ENCODE peak calls at places on chromosomes 1 and 21, in nine cellular contexts. One of them, this sample, is unnamed.

GRCh38 chr1:44408181-44409018 is 3.3 kb downstream of the RNF220 start:
- DNase-seq in stimulated activated effector memory CD8-positive, alpha-beta T cell treated with anti-CD3 and anti-CD28 coated beads, Interleukin-12 subunit alpha, Interleukin-12 subunit beta, amount 100 ng/mL, for 72 hours: peak; percentile 60
- DNase-seq in Caki2: no peak
- DNase-seq in Right ventricle myocardium inferior: no peak
- DNase-seq in T follicular helper cell: no peak
- DNase-seq in nucleus accumbens: no peak
- DNase-seq in GM20000: peak; percentile 39
- DNase-seq in KG1: peak; percentile 71
- DNase-seq in KBM-7: no peak
- DNase-seq in this sample: no peak

GRCh38 chr21:38609580-38609979 is 111.3 kb upstream of the ERG start:
- DNase-seq in stimulated activated effector memory CD8-positive, alpha-beta T cell treated with anti-CD3 and anti-CD28 coated beads, Interleukin-12 subunit alpha, Interleukin-12 subunit beta, amount 100 ng/mL, for 72 hours: no peak
- DNase-seq in Caki2: no peak
- DNase-seq in Right ventricle myocardium inferior: no peak
- DNase-seq in T follicular helper cell: no peak
- DNase-seq in nucleus accumbens: no peak
- DNase-seq in GM20000: no peak
- DNase-seq in KG1: no peak
- DNase-seq in KBM-7: no peak
- DNase-seq in this sample: no peak

GRCh38 chr21:46191686-46192575 is 7.7 kb upstream of the SPATC1L start:
- DNase-seq in stimulated activated effector memory CD8-positive, alpha-beta T cell treated with anti-CD3 and anti-CD28 coated beads, Interleukin-12 subunit alpha, Interleukin-12 subunit beta, amount 100 ng/mL, for 72 hours: no peak
- DNase-seq in Caki2: no peak
- DNase-seq in Right ventricle myocardium inferior: no peak
- DNase-seq in T follicular helper cell: no peak
- DNase-seq in nucleus accumbens: no peak
- DNase-seq in GM20000: no peak
- DNase-seq in KG1: no peak
- DNase-seq in KBM-7: no peak
- DNase-seq in this sample: no peak

GRCh38 chr1:2046225-2046917 is 3.8 kb upstream of the PRKCZ start:
- DNase-seq in stimulated activated effector memory CD8-positive, alpha-beta T cell treated with anti-CD3 and anti-CD28 coated beads, Interleukin-12 subunit alpha, Interleukin-12 subunit beta, amount 100 ng/mL, for 72 hours: peak; percentile 76
- DNase-seq in Caki2: peak; percentile 39
- DNase-seq in Right ventricle myocardium inferior: peak; percentile 62
- DNase-seq in T follicular helper cell: no peak
- DNase-seq in nucleus accumbens: no peak
- DNase-seq in GM20000: peak; percentile 82
- DNase-seq in KG1: no peak
- DNase-seq in KBM-7: peak; percentile 59
- DNase-seq in this sample: peak; percentile 73

GRCh38 chr1:161989108-161989507 is 34.6 kb downstream of the OLFML2B start:
- DNase-seq in stimulated activated effector memory CD8-positive, alpha-beta T cell treated with anti-CD3 and anti-CD28 coated beads, Interleukin-12 subunit alpha, Interleukin-12 subunit beta, amount 100 ng/mL, for 72 hours: no peak
- DNase-seq in Caki2: peak; percentile 42
- DNase-seq in Right ventricle myocardium inferior: no peak
- DNase-seq in T follicular helper cell: no peak
- DNase-seq in nucleus accumbens: no peak
- DNase-seq in GM20000: no peak
- DNase-seq in KG1: no peak
- DNase-seq in KBM-7: no peak
- DNase-seq in this sample: no peak

GRCh38 chr1:153532161-153532560 is 3.6 kb downstream of the S100A6 start:
- DNase-seq in stimulated activated effector memory CD8-positive, alpha-beta T cell treated with anti-CD3 and anti-CD28 coated beads, Interleukin-12 subunit alpha, Interleukin-12 subunit beta, amount 100 ng/mL, for 72 hours: peak; percentile 62
- DNase-seq in Caki2: no peak
- DNase-seq in Right ventricle myocardium inferior: no peak
- DNase-seq in T follicular helper cell: no peak
- DNase-seq in nucleus accumbens: no peak
- DNase-seq in GM20000: no peak
- DNase-seq in KG1: no peak
- DNase-seq in KBM-7: no peak
- DNase-seq in this sample: no peak

GRCh38 chr1:109762039-109762585 is 1.6 kb downstream of the EPS8L3 start:
- DNase-seq in stimulated activated effector memory CD8-positive, alpha-beta T cell treated with anti-CD3 and anti-CD28 coated beads, Interleukin-12 subunit alpha, Interleukin-12 subunit beta, amount 100 ng/mL, for 72 hours: no peak
- DNase-seq in Caki2: no peak
- DNase-seq in Right ventricle myocardium inferior: no peak
- DNase-seq in T follicular helper cell: no peak
- DNase-seq in nucleus accumbens: no peak
- DNase-seq in GM20000: no peak
- DNase-seq in KG1: no peak
- DNase-seq in KBM-7: no peak
- DNase-seq in this sample: no peak

GRCh38 chr1:229296541-229296941 is 25.6 kb downstream of the RAB4A start:
- DNase-seq in stimulated activated effector memory CD8-positive, alpha-beta T cell treated with anti-CD3 and anti-CD28 coated beads, Interleukin-12 subunit alpha, Interleukin-12 subunit beta, amount 100 ng/mL, for 72 hours: no peak
- DNase-seq in Caki2: no peak
- DNase-seq in Right ventricle myocardium inferior: no peak
- DNase-seq in T follicular helper cell: no peak
- DNase-seq in nucleus accumbens: no peak
- DNase-seq in GM20000: no peak
- DNase-seq in KG1: no peak
- DNase-seq in KBM-7: peak; percentile 36
- DNase-seq in this sample: no peak

GRCh38 chr1:1202831-1203560 is 3.4 kb downstream of the TNFRSF18 start:
- DNase-seq in stimulated activated effector memory CD8-positive, alpha-beta T cell treated with anti-CD3 and anti-CD28 coated beads, Interleukin-12 subunit alpha, Interleukin-12 subunit beta, amount 100 ng/mL, for 72 hours: no peak
- DNase-seq in Caki2: no peak
- DNase-seq in Right ventricle myocardium inferior: peak; percentile 63
- DNase-seq in T follicular helper cell: no peak
- DNase-seq in nucleus accumbens: no peak
- DNase-seq in GM20000: no peak
- DNase-seq in KG1: no peak
- DNase-seq in KBM-7: no peak
- DNase-seq in this sample: no peak

GRCh38 chr1:89602871-89603404 is 30.0 kb upstream of the LRRC8C start:
- DNase-seq in stimulated activated effector memory CD8-positive, alpha-beta T cell treated with anti-CD3 and anti-CD28 coated beads, Interleukin-12 subunit alpha, Interleukin-12 subunit beta, amount 100 ng/mL, for 72 hours: no peak
- DNase-seq in Caki2: no peak
- DNase-seq in Right ventricle myocardium inferior: no peak
- DNase-seq in T follicular helper cell: no peak
- DNase-seq in nucleus accumbens: no peak
- DNase-seq in GM20000: no peak
- DNase-seq in KG1: no peak
- DNase-seq in KBM-7: no peak
- DNase-seq in this sample: no peak

GRCh38 chr21:31397515-31397926 is 53.5 kb upstream of the TIAM1 start:
- DNase-seq in stimulated activated effector memory CD8-positive, alpha-beta T cell treated with anti-CD3 and anti-CD28 coated beads, Interleukin-12 subunit alpha, Interleukin-12 subunit beta, amount 100 ng/mL, for 72 hours: no peak
- DNase-seq in Caki2: no peak
- DNase-seq in Right ventricle myocardium inferior: no peak
- DNase-seq in T follicular helper cell: no peak
- DNase-seq in nucleus accumbens: no peak
- DNase-seq in GM20000: no peak
- DNase-seq in KG1: no peak
- DNase-seq in KBM-7: no peak
- DNase-seq in this sample: peak; percentile 20

GRCh38 chr21:35127851-35128250 is 78.7 kb upstream of the RUNX1 start:
- DNase-seq in stimulated activated effector memory CD8-positive, alpha-beta T cell treated with anti-CD3 and anti-CD28 coated beads, Interleukin-12 subunit alpha, Interleukin-12 subunit beta, amount 100 ng/mL, for 72 hours: no peak
- DNase-seq in Caki2: no peak
- DNase-seq in Right ventricle myocardium inferior: no peak
- DNase-seq in T follicular helper cell: no peak
- DNase-seq in nucleus accumbens: no peak
- DNase-seq in GM20000: no peak
- DNase-seq in KG1: no peak
- DNase-seq in KBM-7: no peak
- DNase-seq in this sample: no peak

GRCh38 chr21:46322351-46323226 is 1.1 kb downstream of the C21orf58 start:
- DNase-seq in stimulated activated effector memory CD8-positive, alpha-beta T cell treated with anti-CD3 and anti-CD28 coated beads, Interleukin-12 subunit alpha, Interleukin-12 subunit beta, amount 100 ng/mL, for 72 hours: peak; percentile 52
- DNase-seq in Caki2: peak; percentile 9
- DNase-seq in Right ventricle myocardium inferior: peak; percentile 58
- DNase-seq in T follicular helper cell: no peak
- DNase-seq in nucleus accumbens: no peak
- DNase-seq in GM20000: peak; percentile 7
- DNase-seq in KG1: no peak
- DNase-seq in KBM-7: peak; percentile 45
- DNase-seq in this sample: peak; percentile 36

GRCh38 chr1:212700892-212701819 is 1.5 kb upstream of the BATF3 start:
- DNase-seq in stimulated activated effector memory CD8-positive, alpha-beta T cell treated with anti-CD3 and anti-CD28 coated beads, Interleukin-12 subunit alpha, Interleukin-12 subunit beta, amount 100 ng/mL, for 72 hours: peak; percentile 81
- DNase-seq in Caki2: no peak
- DNase-seq in Right ventricle myocardium inferior: peak; percentile 68
- DNase-seq in T follicular helper cell: no peak
- DNase-seq in nucleus accumbens: no peak
- DNase-seq in GM20000: peak; percentile 56
- DNase-seq in KG1: no peak
- DNase-seq in KBM-7: peak; percentile 55
- DNase-seq in this sample: no peak

GRCh38 chr1:203663294-203663693 is 36.7 kb downstream of the ATP2B4 start:
- DNase-seq in stimulated activated effector memory CD8-positive, alpha-beta T cell treated with anti-CD3 and anti-CD28 coated beads, Interleukin-12 subunit alpha, Interleukin-12 subunit beta, amount 100 ng/mL, for 72 hours: no peak
- DNase-seq in Caki2: peak; percentile 52
- DNase-seq in Right ventricle myocardium inferior: no peak
- DNase-seq in T follicular helper cell: no peak
- DNase-seq in nucleus accumbens: no peak
- DNase-seq in GM20000: no peak
- DNase-seq in KG1: no peak
- DNase-seq in KBM-7: no peak
- DNase-seq in this sample: peak; percentile 95

GRCh38 chr21:35026617-35027557 is 22.2 kb downstream of the RUNX1 start:
- DNase-seq in stimulated activated effector memory CD8-positive, alpha-beta T cell treated with anti-CD3 and anti-CD28 coated beads, Interleukin-12 subunit alpha, Interleukin-12 subunit beta, amount 100 ng/mL, for 72 hours: peak; percentile 87
- DNase-seq in Caki2: no peak
- DNase-seq in Right ventricle myocardium inferior: peak; percentile 95
- DNase-seq in T follicular helper cell: peak; percentile 79
- DNase-seq in nucleus accumbens: no peak
- DNase-seq in GM20000: peak; percentile 65
- DNase-seq in KG1: peak; percentile 91
- DNase-seq in KBM-7: peak; percentile 99
- DNase-seq in this sample: peak; percentile 73

GRCh38 chr1:32900956-32901822 is at the start of gene TMEM54:
- DNase-seq in stimulated activated effector memory CD8-positive, alpha-beta T cell treated with anti-CD3 and anti-CD28 coated beads, Interleukin-12 subunit alpha, Interleukin-12 subunit beta, amount 100 ng/mL, for 72 hours: no peak
- DNase-seq in Caki2: no peak
- DNase-seq in Right ventricle myocardium inferior: no peak
- DNase-seq in T follicular helper cell: no peak
- DNase-seq in nucleus accumbens: no peak
- DNase-seq in GM20000: peak; percentile 78
- DNase-seq in KG1: no peak
- DNase-seq in KBM-7: no peak
- DNase-seq in this sample: no peak

GRCh38 chr1:31771891-31772668 is 7.9 kb upstream of the ADGRB2 start:
- DNase-seq in stimulated activated effector memory CD8-positive, alpha-beta T cell treated with anti-CD3 and anti-CD28 coated beads, Interleukin-12 subunit alpha, Interleukin-12 subunit beta, amount 100 ng/mL, for 72 hours: no peak
- DNase-seq in Caki2: no peak
- DNase-seq in Right ventricle myocardium inferior: no peak
- DNase-seq in T follicular helper cell: no peak
- DNase-seq in nucleus accumbens: no peak
- DNase-seq in GM20000: no peak
- DNase-seq in KG1: no peak
- DNase-seq in KBM-7: no peak
- DNase-seq in this sample: no peak

GRCh38 chr1:59061876-59062275 is 235.0 kb upstream of the FGGY start:
- DNase-seq in stimulated activated effector memory CD8-positive, alpha-beta T cell treated with anti-CD3 and anti-CD28 coated beads, Interleukin-12 subunit alpha, Interleukin-12 subunit beta, amount 100 ng/mL, for 72 hours: no peak
- DNase-seq in Caki2: peak; percentile 12
- DNase-seq in Right ventricle myocardium inferior: peak; percentile 78
- DNase-seq in T follicular helper cell: no peak
- DNase-seq in nucleus accumbens: no peak
- DNase-seq in GM20000: no peak
- DNase-seq in KG1: no peak
- DNase-seq in KBM-7: no peak
- DNase-seq in this sample: no peak

GRCh38 chr1:77557053-77557452 is 125.4 kb downstream of the ZZZ3 start:
- DNase-seq in stimulated activated effector memory CD8-positive, alpha-beta T cell treated with anti-CD3 and anti-CD28 coated beads, Interleukin-12 subunit alpha, Interleukin-12 subunit beta, amount 100 ng/mL, for 72 hours: no peak
- DNase-seq in Caki2: no peak
- DNase-seq in Right ventricle myocardium inferior: no peak
- DNase-seq in T follicular helper cell: no peak
- DNase-seq in nucleus accumbens: no peak
- DNase-seq in GM20000: no peak
- DNase-seq in KG1: no peak
- DNase-seq in KBM-7: no peak
- DNase-seq in this sample: no peak

GRCh38 chr1:21951576-21951870 is 14.4 kb upstream of the HSPG2 start:
- DNase-seq in stimulated activated effector memory CD8-positive, alpha-beta T cell treated with anti-CD3 and anti-CD28 coated beads, Interleukin-12 subunit alpha, Interleukin-12 subunit beta, amount 100 ng/mL, for 72 hours: no peak
- DNase-seq in Caki2: no peak
- DNase-seq in Right ventricle myocardium inferior: no peak
- DNase-seq in T follicular helper cell: no peak
- DNase-seq in nucleus accumbens: no peak
- DNase-seq in GM20000: no peak
- DNase-seq in KG1: no peak
- DNase-seq in KBM-7: no peak
- DNase-seq in this sample: no peak

GRCh38 chr1:206582537-206583460 is 29.5 kb downstream of the EIF2D start:
- DNase-seq in stimulated activated effector memory CD8-positive, alpha-beta T cell treated with anti-CD3 and anti-CD28 coated beads, Interleukin-12 subunit alpha, Interleukin-12 subunit beta, amount 100 ng/mL, for 72 hours: peak; percentile 77
- DNase-seq in Caki2: no peak
- DNase-seq in Right ventricle myocardium inferior: no peak
- DNase-seq in T follicular helper cell: no peak
- DNase-seq in nucleus accumbens: no peak
- DNase-seq in GM20000: no peak
- DNase-seq in KG1: no peak
- DNase-seq in KBM-7: no peak
- DNase-seq in this sample: no peak

GRCh38 chr1:198934901-198935301 is 296.1 kb downstream of the PTPRC start:
- DNase-seq in stimulated activated effector memory CD8-positive, alpha-beta T cell treated with anti-CD3 and anti-CD28 coated beads, Interleukin-12 subunit alpha, Interleukin-12 subunit beta, amount 100 ng/mL, for 72 hours: no peak
- DNase-seq in Caki2: no peak
- DNase-seq in Right ventricle myocardium inferior: no peak
- DNase-seq in T follicular helper cell: peak; percentile 57
- DNase-seq in nucleus accumbens: no peak
- DNase-seq in GM20000: no peak
- DNase-seq in KG1: no peak
- DNase-seq in KBM-7: peak; percentile 82
- DNase-seq in this sample: peak; percentile 92

GRCh38 chr1:111789666-111790316 is 34.1 kb downstream of the DDX20 start:
- DNase-seq in stimulated activated effector memory CD8-positive, alpha-beta T cell treated with anti-CD3 and anti-CD28 coated beads, Interleukin-12 subunit alpha, Interleukin-12 subunit beta, amount 100 ng/mL, for 72 hours: no peak
- DNase-seq in Caki2: no peak
- DNase-seq in Right ventricle myocardium inferior: no peak
- DNase-seq in T follicular helper cell: no peak
- DNase-seq in nucleus accumbens: no peak
- DNase-seq in GM20000: no peak
- DNase-seq in KG1: no peak
- DNase-seq in KBM-7: no peak
- DNase-seq in this sample: no peak

GRCh38 chr1:201503397-201504176 is 3.3 kb downstream of the CSRP1 start:
- DNase-seq in stimulated activated effector memory CD8-positive, alpha-beta T cell treated with anti-CD3 and anti-CD28 coated beads, Interleukin-12 subunit alpha, Interleukin-12 subunit beta, amount 100 ng/mL, for 72 hours: no peak
- DNase-seq in Caki2: no peak
- DNase-seq in Right ventricle myocardium inferior: no peak
- DNase-seq in T follicular helper cell: no peak
- DNase-seq in nucleus accumbens: no peak
- DNase-seq in GM20000: no peak
- DNase-seq in KG1: no peak
- DNase-seq in KBM-7: no peak
- DNase-seq in this sample: no peak

GRCh38 chr1:56137090-56137489 is 442.3 kb downstream of the PLPP3 start:
- DNase-seq in stimulated activated effector memory CD8-positive, alpha-beta T cell treated with anti-CD3 and anti-CD28 coated beads, Interleukin-12 subunit alpha, Interleukin-12 subunit beta, amount 100 ng/mL, for 72 hours: no peak
- DNase-seq in Caki2: no peak
- DNase-seq in Right ventricle myocardium inferior: no peak
- DNase-seq in T follicular helper cell: no peak
- DNase-seq in nucleus accumbens: no peak
- DNase-seq in GM20000: no peak
- DNase-seq in KG1: no peak
- DNase-seq in KBM-7: no peak
- DNase-seq in this sample: no peak

GRCh38 chr1:227333423-227333822 is 15.1 kb upstream of the CDC42BPA start:
- DNase-seq in stimulated activated effector memory CD8-positive, alpha-beta T cell treated with anti-CD3 and anti-CD28 coated beads, Interleukin-12 subunit alpha, Interleukin-12 subunit beta, amount 100 ng/mL, for 72 hours: peak; percentile 8
- DNase-seq in Caki2: no peak
- DNase-seq in Right ventricle myocardium inferior: no peak
- DNase-seq in T follicular helper cell: no peak
- DNase-seq in nucleus accumbens: no peak
- DNase-seq in GM20000: no peak
- DNase-seq in KG1: no peak
- DNase-seq in KBM-7: peak; percentile 76
- DNase-seq in this sample: peak; percentile 74

GRCh38 chr21:45410865-45411809 is 6.2 kb downstream of the COL18A1 start:
- DNase-seq in stimulated activated effector memory CD8-positive, alpha-beta T cell treated with anti-CD3 and anti-CD28 coated beads, Interleukin-12 subunit alpha, Interleukin-12 subunit beta, amount 100 ng/mL, for 72 hours: no peak
- DNase-seq in Caki2: no peak
- DNase-seq in Right ventricle myocardium inferior: peak; percentile 82
- DNase-seq in T follicular helper cell: no peak
- DNase-seq in nucleus accumbens: no peak
- DNase-seq in GM20000: no peak
- DNase-seq in KG1: no peak
- DNase-seq in KBM-7: no peak
- DNase-seq in this sample: no peak

GRCh38 chr1:241499910-241500309 is 19.6 kb downstream of the FH start:
- DNase-seq in stimulated activated effector memory CD8-positive, alpha-beta T cell treated with anti-CD3 and anti-CD28 coated beads, Interleukin-12 subunit alpha, Interleukin-12 subunit beta, amount 100 ng/mL, for 72 hours: no peak
- DNase-seq in Caki2: peak; percentile 30
- DNase-seq in Right ventricle myocardium inferior: no peak
- DNase-seq in T follicular helper cell: no peak
- DNase-seq in nucleus accumbens: no peak
- DNase-seq in GM20000: no peak
- DNase-seq in KG1: no peak
- DNase-seq in KBM-7: peak; percentile 26
- DNase-seq in this sample: peak; percentile 18

GRCh38 chr1:14705824-14706223 is 107.3 kb downstream of the KAZN start:
- DNase-seq in stimulated activated effector memory CD8-positive, alpha-beta T cell treated with anti-CD3 and anti-CD28 coated beads, Interleukin-12 subunit alpha, Interleukin-12 subunit beta, amount 100 ng/mL, for 72 hours: no peak
- DNase-seq in Caki2: no peak
- DNase-seq in Right ventricle myocardium inferior: no peak
- DNase-seq in T follicular helper cell: no peak
- DNase-seq in nucleus accumbens: no peak
- DNase-seq in GM20000: no peak
- DNase-seq in KG1: no peak
- DNase-seq in KBM-7: no peak
- DNase-seq in this sample: no peak

GRCh38 chr21:44349847-44350772 is 3.3 kb upstream of the TRPM2 start:
- DNase-seq in stimulated activated effector memory CD8-positive, alpha-beta T cell treated with anti-CD3 and anti-CD28 coated beads, Interleukin-12 subunit alpha, Interleukin-12 subunit beta, amount 100 ng/mL, for 72 hours: no peak
- DNase-seq in Caki2: no peak
- DNase-seq in Right ventricle myocardium inferior: peak; percentile 55
- DNase-seq in T follicular helper cell: no peak
- DNase-seq in nucleus accumbens: no peak
- DNase-seq in GM20000: no peak
- DNase-seq in KG1: no peak
- DNase-seq in KBM-7: no peak
- DNase-seq in this sample: no peak

This sample was measured in SW480.